ENCODE peak calls at places on chromosome 9, in five cellular contexts. Z, D, K, F and Y are unnamed samples.

GRCh38 chr9:16429671-16430070 is 440.8 kb downstream of the BNC2 start:
- DNase-seq in Z (no peak), D (no peak), K (no peak), F (no peak), Y (no peak)

GRCh38 chr9:116209406-116210116 is 56.0 kb downstream of the PAPPA start:
- DNase-seq in Z (no peak), D (no peak), K (no peak), F (no peak), Y (no peak)

GRCh38 chr9:95229230-95229933 is 88.1 kb downstream of the FANCC start:
- DNase-seq in Z (no peak), D (no peak), K (no peak), F (no peak), Y (peak)

GRCh38 chr9:108708448-108708847 is 147.3 kb downstream of the ACTL7B start:
- DNase-seq in Z (no peak), D (no peak), K (no peak), F (no peak), Y (no peak)

GRCh38 chr9:92706218-92706940 is 36.4 kb upstream of the IPPK start:
- DNase-seq in Z (no peak), D (no peak), K (peak), F (no peak), Y (no peak)

GRCh38 chr9:71249729-71250317 is 128.4 kb upstream of the TRPM3 start:
- DNase-seq in Z (peak), D (no peak), K (peak), F (peak), Y (peak)

GRCh38 chr9:91376239-91376638 is 14.5 kb upstream of the AUH start:
- DNase-seq in Z (no peak), D (no peak), K (no peak), F (no peak), Y (no peak)

GRCh38 chr9:105694848-105695581 is 674 bp downstream of the TMEM38B start:
- DNase-seq in Z (peak), D (peak), K (peak), F (peak), Y (peak)

GRCh38 chr9:36074870-36075532 is 38.3 kb downstream of the RECK start:
- DNase-seq in Z (peak), D (no peak), K (no peak), F (peak), Y (no peak)

GRCh38 chr9:33263936-33264472 is 504 bp downstream of the BAG1 start:
- DNase-seq in Z (no peak), D (no peak), K (no peak), F (peak), Y (peak)

GRCh38 chr9:127979015-127979332 is 1.8 kb downstream of the EEIG1 start:
- DNase-seq in Z (no peak), D (no peak), K (no peak), F (no peak), Y (no peak)

GRCh38 chr9:114058688-114059046 is 19.4 kb downstream of the AMBP start:
- DNase-seq in Z (no peak), D (no peak), K (no peak), F (no peak), Y (no peak)

GRCh38 chr9:20683351-20684034 is 566 bp upstream of the FOCAD start:
- DNase-seq in Z (peak), D (no peak), K (peak), F (peak), Y (peak)

GRCh38 chr9:127803507-127804352 is 1.0 kb downstream of the FPGS start:
- DNase-seq in Z (no peak), D (no peak), K (no peak), F (peak), Y (peak)

GRCh38 chr9:25117791-25118190 is 560.5 kb downstream of the TUSC1 start:
- DNase-seq in Z (no peak), D (no peak), K (no peak), F (no peak), Y (no peak)

GRCh38 chr9:71608021-71608420 is 160.3 kb downstream of the CEMIP2 start:
- DNase-seq in Z (no peak), D (no peak), K (no peak), F (no peak), Y (no peak)

GRCh38 chr9:120030847-120031246 is 549.1 kb downstream of the CDK5RAP2 start:
- DNase-seq in Z (no peak), D (no peak), K (no peak), F (peak), Y (no peak)

GRCh38 chr9:104143554-104143919 is 49.4 kb downstream of the SMC2 start:
- DNase-seq in Z (no peak), D (no peak), K (no peak), F (no peak), Y (no peak)

GRCh38 chr9:89518466-89519392 is 20.8 kb upstream of the SEMA4D start:
- DNase-seq in Z (no peak), D (no peak), K (no peak), F (no peak), Y (no peak)

GRCh38 chr9:86639287-86639686 is 285.1 kb upstream of the TUT7 start:
- DNase-seq in Z (no peak), D (no peak), K (no peak), F (no peak), Y (no peak)

GRCh38 chr9:77707696-77708095 is 59.6 kb upstream of the GNA14 start:
- DNase-seq in Z (peak), D (no peak), K (no peak), F (no peak), Y (peak)

GRCh38 chr9:2120926-2121689 is 106.0 kb downstream of the SMARCA2 start:
- DNase-seq in Z (peak), D (no peak), K (no peak), F (no peak), Y (no peak)

GRCh38 chr9:79581794-79582193 is 10.0 kb downstream of the TLE4 start:
- DNase-seq in Z (peak), D (no peak), K (no peak), F (no peak), Y (peak)

GRCh38 chr9:124770359-124771020 is 621 bp downstream of the NR6A1 start:
- DNase-seq in Z (no peak), D (no peak), K (peak), F (peak), Y (peak)

GRCh38 chr9:116149844-116150243 is 3.7 kb upstream of the PAPPA start:
- DNase-seq in Z (no peak), D (no peak), K (peak), F (peak), Y (peak)

GRCh38 chr9:73441890-73442818 is 290.5 kb downstream of the ANXA1 start:
- DNase-seq in Z (no peak), D (no peak), K (no peak), F (no peak), Y (no peak)

GRCh38 chr9:97324954-97325353 is 17.5 kb downstream of the CCDC180 start:
- DNase-seq in Z (no peak), D (no peak), K (no peak), F (no peak), Y (no peak)
- TF ChIP-seq RCOR1 in Z (no peak), D (no peak), K (no peak), F (no peak), Y (no peak)

DNA sequence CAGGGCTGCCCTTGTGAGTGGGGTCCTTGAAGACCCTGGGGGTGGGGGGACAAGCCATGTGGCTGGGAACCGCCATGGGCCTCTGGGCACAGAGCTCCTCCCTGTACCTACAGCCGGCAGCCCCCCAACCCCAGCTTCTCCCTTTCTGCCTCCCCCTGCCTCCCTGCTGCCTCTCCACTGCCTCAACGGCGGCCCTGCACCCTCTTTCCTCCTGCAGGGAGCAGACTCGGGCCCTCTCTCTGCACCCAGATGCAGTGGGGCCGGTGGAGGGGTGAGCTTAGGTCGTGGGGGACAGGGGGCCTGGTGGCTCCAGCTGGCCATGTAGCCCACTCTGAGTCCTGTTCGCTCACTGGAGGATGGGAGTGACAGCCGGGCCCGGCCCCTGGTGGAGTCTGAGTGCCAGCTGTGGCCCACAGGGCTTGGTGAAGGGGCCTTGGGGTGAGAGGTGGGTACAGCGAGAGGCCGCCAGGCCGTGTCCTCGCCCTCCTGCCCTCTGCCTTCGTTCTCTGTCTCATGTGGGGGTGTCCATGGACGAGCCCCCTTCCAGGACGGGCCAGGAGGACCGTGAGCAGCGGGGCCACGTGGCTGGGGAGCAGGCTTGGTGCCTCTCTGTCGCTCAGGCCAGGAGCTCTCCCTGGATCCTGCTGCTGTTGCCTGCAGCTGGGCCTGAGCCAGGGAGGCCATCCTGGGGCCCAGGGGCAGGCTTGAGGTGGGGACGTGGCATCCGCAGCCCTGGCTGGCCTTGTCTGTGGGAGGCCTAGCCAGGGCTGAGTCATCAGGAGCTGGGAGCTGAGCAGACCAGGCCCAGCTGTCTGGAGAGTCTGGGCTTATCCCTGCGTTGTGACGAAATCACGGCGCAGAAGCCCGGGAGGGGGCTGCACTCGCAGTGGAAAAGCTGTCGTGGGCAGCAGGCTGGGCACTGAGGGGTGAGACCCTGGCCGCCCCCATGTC is 139.1 kb upstream of the COL5A1 start:
- DNase-seq in Z (peak), D (no peak), K (peak), F (peak), Y (peak)
- TF ChIP-seq RCOR1 in Z (no peak), D (no peak), K (no peak), F (peak), Y (no peak)

GRCh38 chr9:28234133-28234898 is 661.0 kb upstream of the C9orf72 start:
- DNase-seq in Z (no peak), D (no peak), K (no peak), F (no peak), Y (no peak)

GRCh38 chr9:28234899-28235277 is 661.6 kb upstream of the C9orf72 start:
- DNase-seq in Z (peak), D (no peak), K (no peak), F (no peak), Y (no peak)
- TF ChIP-seq RCOR1 in Z (no peak), D (no peak), K (no peak), F (no peak), Y (no peak)

DNA sequence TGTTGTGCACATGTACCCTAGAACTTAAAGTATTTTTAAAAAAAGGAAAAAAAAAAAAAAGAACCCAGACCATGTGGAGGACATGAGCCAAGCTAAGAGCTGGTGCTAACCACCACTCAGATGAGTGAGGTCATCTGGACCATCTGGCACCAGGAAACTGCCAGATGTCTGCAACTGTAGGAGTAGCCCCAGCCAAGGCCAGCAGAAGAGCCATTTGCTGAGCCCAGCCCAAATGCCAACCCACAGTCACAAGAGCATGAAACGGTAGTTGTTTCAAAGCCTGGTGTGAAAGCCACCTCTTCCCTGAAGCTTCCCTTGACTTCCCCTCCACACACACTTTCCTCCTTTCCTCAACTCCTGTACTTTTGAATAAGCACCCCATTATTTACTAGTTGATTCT is 69.2 kb upstream of the FCN1 start:
- DNase-seq in Z (no peak), D (no peak), K (no peak), F (no peak), Y (no peak)
- TF ChIP-seq RCOR1 in Z (no peak), D (no peak), K (no peak), F (no peak), Y (no peak)

GRCh38 chr9:38175423-38175822 is 106.4 kb upstream of the SHB start:
- DNase-seq in Z (no peak), D (no peak), K (no peak), F (no peak), Y (no peak)

GRCh38 chr9:38176256-38176655 is 107.2 kb upstream of the SHB start:
- DNase-seq in Z (no peak), D (no peak), K (no peak), F (no peak), Y (no peak)

GRCh38 chr9:38172601-38173000 is 103.6 kb upstream of the SHB start:
- DNase-seq in Z (no peak), D (no peak), K (no peak), F (peak), Y (no peak)

GRCh38 chr9:38171926-38172325 is 102.9 kb upstream of the SHB start:
- DNase-seq in Z (no peak), D (no peak), K (no peak), F (no peak), Y (no peak)

GRCh38 chr9:38171538-38171884 is 102.5 kb upstream of the SHB start:
- DNase-seq in Z (no peak), D (no peak), K (no peak), F (no peak), Y (no peak)
- TF ChIP-seq RCOR1 in Z (no peak), D (no peak), K (no peak), F (no peak), Y (no peak)

DNA sequence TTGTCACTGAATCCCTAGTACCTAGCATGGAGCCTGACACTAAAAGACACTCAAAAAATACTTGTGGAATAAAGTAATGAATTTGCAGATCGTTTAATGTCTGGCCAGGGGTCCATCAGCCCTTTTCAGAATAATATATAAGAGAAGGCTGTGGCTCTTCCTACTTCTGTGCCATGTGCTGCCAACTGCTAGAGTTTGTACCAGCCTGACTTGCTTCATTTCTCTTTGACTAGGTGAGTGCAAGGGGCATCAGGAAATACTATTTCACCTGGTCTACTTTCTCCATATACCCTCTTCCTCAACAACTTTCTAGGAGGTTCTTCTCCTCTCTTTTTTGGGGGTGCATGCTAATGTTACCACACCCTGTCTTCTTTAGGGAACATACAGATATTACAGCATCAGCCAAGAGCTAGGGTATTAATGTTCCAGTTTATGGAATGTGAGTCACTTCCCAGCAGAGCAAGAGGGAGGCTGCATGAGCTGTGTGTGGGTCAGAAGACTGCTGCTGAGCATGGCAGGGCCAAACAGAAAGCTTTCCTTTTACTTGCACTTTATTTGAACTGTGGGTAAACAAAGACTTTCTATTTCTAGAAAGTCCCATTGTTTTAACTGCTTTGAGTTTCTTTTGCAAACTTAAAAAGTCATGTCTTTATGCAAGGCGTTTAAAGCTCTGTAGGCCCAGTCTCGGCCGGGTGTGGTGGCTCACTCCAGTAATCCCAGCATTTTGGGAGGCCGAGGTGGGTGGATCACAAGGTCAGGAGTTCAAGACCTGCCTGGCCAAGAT is 158.9 kb downstream of the ADAMTSL1 start:
- DNase-seq in Z (peak), D (no peak), K (no peak), F (no peak), Y (no peak)
- TF ChIP-seq RCOR1 in Z (no peak), D (no peak), K (no peak), F (no peak), Y (no peak)

GRCh38 chr9:129724456-129725190 is 28.2 kb downstream of the PTGES start:
- DNase-seq in Z (no peak), D (no peak), K (no peak), F (peak), Y (no peak)

GRCh38 chr9:129726322-129727160 is 26.3 kb downstream of the PTGES start:
- DNase-seq in Z (peak), D (no peak), K (peak), F (peak), Y (peak)

GRCh38 chr9:129728744-129729143 is 24.1 kb downstream of the PTGES start:
- DNase-seq in Z (no peak), D (no peak), K (no peak), F (no peak), Y (no peak)

GRCh38 chr9:129722913-129723312 is 29.9 kb downstream of the PTGES start:
- DNase-seq in Z (no peak), D (no peak), K (no peak), F (no peak), Y (no peak)

GRCh38 chr9:129725841-129726251 is 27.0 kb downstream of the PTGES start:
- DNase-seq in Z (peak), D (no peak), K (no peak), F (peak), Y (no peak)
- TF ChIP-seq RCOR1 in Z (no peak), D (no peak), K (no peak), F (no peak), Y (no peak)

GRCh38 chr9:96383165-96383939 is at the start of gene SLC35D2:
- DNase-seq in Z (peak), D (no peak), K (peak), F (peak), Y (peak)
- TF ChIP-seq RCOR1 in Z (no peak), D (no peak), K (no peak), F (no peak), Y (no peak)

DNA sequence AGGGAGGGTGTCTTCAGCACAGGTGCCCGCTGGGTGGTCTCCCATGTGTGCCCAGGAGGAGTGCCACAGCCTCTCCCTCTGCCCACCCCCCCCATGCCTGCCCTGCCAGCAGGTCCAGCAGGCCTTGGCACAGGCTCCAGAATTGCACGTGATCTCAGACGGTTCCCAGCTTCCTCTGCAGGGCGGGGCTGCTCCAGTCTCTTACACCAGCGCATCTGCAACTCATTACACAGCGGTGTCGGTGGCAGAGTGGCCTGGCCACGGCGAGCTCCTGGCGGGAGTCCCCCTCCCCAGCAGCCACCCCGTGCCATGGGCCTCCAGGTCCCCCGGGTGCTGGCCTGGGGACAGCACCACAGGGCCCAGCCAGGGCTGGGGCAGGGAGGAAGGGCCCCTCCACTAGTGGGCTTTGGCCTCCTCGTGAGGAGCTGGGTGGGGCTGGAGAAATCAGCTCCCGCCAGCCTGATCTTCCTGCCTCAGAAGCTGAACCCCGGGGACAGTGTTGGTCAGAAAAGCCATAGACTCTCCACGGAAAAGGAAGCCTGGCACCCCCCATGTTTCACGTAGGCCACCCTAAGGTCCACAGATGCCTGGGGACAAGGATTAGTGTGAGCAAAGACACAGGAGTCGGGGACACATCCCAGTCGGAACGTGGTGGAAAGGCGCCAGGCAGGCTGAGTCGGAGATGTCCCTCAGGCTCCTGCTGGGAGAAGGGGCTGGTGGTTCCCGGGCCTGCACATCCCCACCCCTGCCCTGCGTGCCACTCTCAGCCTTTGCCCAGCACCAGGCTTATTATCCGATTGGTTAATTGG is 40.2 kb downstream of the RXRA start:
- DNase-seq in Z (peak), D (no peak), K (no peak), F (peak), Y (peak)
- TF ChIP-seq RCOR1 in Z (no peak), D (no peak), K (no peak), F (peak), Y (no peak)

GRCh38 chr9:118318770-118319443 is 614.7 kb downstream of the TLR4 start:
- DNase-seq in Z (no peak), D (no peak), K (no peak), F (peak), Y (peak)
- TF ChIP-seq RCOR1 in Z (no peak), D (no peak), K (no peak), F (no peak), Y (no peak)